ENCODE peak calls at places on chromosomes 6 and 20, in six cellular contexts. G, O, J, T, P and D are unnamed samples. For H3K4me1, the result is how much of the 10 kb centered on the place peaks cover.

GRCh38 chr6:89402776-89403175 is 9.3 kb downstream of the RRAGD start:
- DNase-seq in G (no peak), O (no peak), J (no peak), T (no peak), P (no peak), D (no peak)

GRCh38 chr6:167244991-167245390 is 46.1 kb upstream of the UNC93A start:
- DNase-seq in G (no peak), O (no peak), J (no peak), T (no peak), P (no peak), D (no peak)

GRCh38 chr20:43914286-43914685 is 366 bp upstream of the TOX2 start:
- DNase-seq in G (no peak), O (no peak), J (no peak), T (no peak), P (peak), D (no peak)

GRCh38 chr20:32458061-32458836 is 100.1 kb downstream of the ASXL1 start:
- DNase-seq in G (no peak), O (no peak), J (no peak), T (no peak), P (no peak), D (no peak)

GRCh38 chr6:75524322-75524972 is 30.8 kb upstream of the FILIP1 start:
- DNase-seq in G (peak), O (peak), J (no peak), T (no peak), P (peak), D (no peak)

GRCh38 chr20:34090645-34091044 is 21.4 kb downstream of the EIF2S2 start:
- DNase-seq in G (no peak), O (no peak), J (no peak), T (no peak), P (no peak), D (no peak)

GRCh38 chr20:17622086-17622850 is 52.4 kb downstream of the DSTN start:
- DNase-seq in G (no peak), O (no peak), J (no peak), T (no peak), P (no peak), D (no peak)

GRCh38 chr6:19964115-19964514 is 126.9 kb downstream of the ID4 start:
- DNase-seq in G (no peak), O (no peak), J (no peak), T (no peak), P (no peak), D (no peak)

GRCh38 chr6:134999107-134999506 is 49.2 kb upstream of the ALDH8A1 start:
- DNase-seq in G (no peak), O (no peak), J (no peak), T (no peak), P (no peak), D (no peak)

GRCh38 chr6:77986380-77987034 is 333.7 kb downstream of the MEI4 start:
- DNase-seq in G (no peak), O (no peak), J (no peak), T (no peak), P (no peak), D (no peak)

GRCh38 chr20:58433759-58434158 is 44.7 kb downstream of the VAPB start:
- DNase-seq in G (peak), O (peak), J (no peak), T (no peak), P (no peak), D (no peak)

GRCh38 chr6:37103169-37104039 is 66.5 kb upstream of the PIM1 start:
- DNase-seq in G (peak), O (peak), J (peak), T (no peak), P (peak), D (no peak)

GRCh38 chr6:139882977-139883728 is 508.7 kb upstream of the CITED2 start:
- DNase-seq in G (peak), O (no peak), J (no peak), T (no peak), P (no peak), D (no peak)

GRCh38 chr6:48766349-48766748 is 655.4 kb upstream of the PTCHD4 start:
- DNase-seq in G (peak), O (peak), J (no peak), T (no peak), P (peak), D (no peak)

GRCh38 chr20:38407321-38407720 is 27.8 kb downstream of the SNHG17 start:
- DNase-seq in G (no peak), O (no peak), J (no peak), T (no peak), P (no peak), D (no peak)

GRCh38 chr6:71544906-71545305 is 256.3 kb downstream of the OGFRL1 start:
- DNase-seq in G (no peak), O (no peak), J (no peak), T (no peak), P (no peak), D (no peak)

GRCh38 chr6:79277109-79277508 is 42.6 kb upstream of the HMGN3 start:
- DNase-seq in G (peak), O (no peak), J (no peak), T (no peak), P (no peak), D (no peak)

GRCh38 chr6:14876778-14877613 is 368.9 kb upstream of the JARID2 start:
- DNase-seq in G (peak), O (no peak), J (no peak), T (no peak), P (peak), D (peak)

GRCh38 chr6:77543601-77544000 is 80.3 kb upstream of the HTR1B start:
- DNase-seq in G (no peak), O (no peak), J (no peak), T (no peak), P (no peak), D (no peak)

GRCh38 chr6:36367743-36368142 is 19.7 kb downstream of the ETV7 start:
- DNase-seq in G (no peak), O (no peak), J (no peak), T (no peak), P (no peak), D (no peak)

GRCh38 chr6:107115695-107116327 is 496 bp upstream of the BEND3 start:
- DNase-seq in G (no peak), O (peak), J (no peak), T (no peak), P (peak), D (peak)

GRCh38 chr20:1938464-1939269 is 43.5 kb downstream of the SIRPA start:
- DNase-seq in G (no peak), O (no peak), J (no peak), T (no peak), P (no peak), D (no peak)

GRCh38 chr6:157800420-157801237 is 22.4 kb upstream of the SNX9 start:
- DNase-seq in G (peak), O (no peak), J (no peak), T (no peak), P (no peak), D (no peak)

GRCh38 chr6:51350308-51350904 is 531.7 kb downstream of the TFAP2B start:
- DNase-seq in G (no peak), O (no peak), J (no peak), T (no peak), P (no peak), D (no peak)

GRCh38 chr6:26194329-26194701 is 107.1 kb downstream of the HFE start:
- DNase-seq in G (no peak), O (no peak), J (no peak), T (no peak), P (no peak), D (no peak)
- H3K4me3 ChIP-seq in G (no peak), O (no peak), J (no peak), T (no peak), P (peak), D (no peak)

GRCh38 chr6:41892921-41893564 is 2.1 kb downstream of the USP49 start:
- DNase-seq in G (no peak), O (no peak), J (no peak), T (no peak), P (no peak), D (no peak)
- H3K4me1 ChIP-seq in G (under half), O (under half), J (under half), T (under half), P (under half), D (under half)

GRCh38 chr20:62928246-62928939 is 2.1 kb upstream of the DIDO1 start:
- DNase-seq in G (no peak), O (no peak), J (no peak), T (no peak), P (no peak), D (no peak)
- H3K4me3 ChIP-seq in G (peak), O (peak), J (peak), T (peak), P (no peak), D (peak)

DNA sequence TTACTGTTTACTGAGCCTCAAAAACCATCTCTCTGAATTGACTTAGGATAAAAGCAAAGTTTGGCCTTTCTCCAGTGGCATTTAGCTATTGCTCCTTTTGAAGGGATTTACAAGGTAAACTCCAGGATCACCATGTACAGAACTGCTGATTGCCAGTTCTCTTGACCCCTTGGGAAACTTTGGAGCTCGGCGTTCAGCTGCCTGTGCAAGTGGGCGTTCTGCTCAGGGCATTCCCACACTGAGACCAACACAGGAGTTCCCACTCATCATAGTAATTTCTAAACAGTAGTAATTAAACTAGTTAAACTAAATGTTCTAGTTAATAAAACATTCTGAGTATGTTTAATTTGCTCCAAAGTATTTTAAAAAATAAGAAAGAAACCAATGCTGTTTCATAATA is 14.9 kb downstream of the KCNQ5 start:
- DNase-seq in G (no peak), O (no peak), J (no peak), T (no peak), P (no peak), D (no peak)
- H3K4me1 ChIP-seq in G (under half), O (under half), J (under half), T (under half), P (under half), D (under half)

GRCh38 chr20:21125849-21126840 is at the start of gene KIZ:
- DNase-seq in G (peak), O (peak), J (peak), T (peak), P (peak), D (peak)
- H3K4me3 ChIP-seq in G (peak), O (peak), J (peak), T (peak), P (peak), D (peak)

GRCh38 chr6:27736686-27737085 is 175.5 kb downstream of the OR2B2 start:
- DNase-seq in G (no peak), O (no peak), J (no peak), T (no peak), P (no peak), D (no peak)
- H3K4me1 ChIP-seq in G (under half), O (under half), J (under half), T (under half), P (under half), D (under half)

GRCh38 chr6:137497722-137498463 is 3.7 kb upstream of the OLIG3 start:
- DNase-seq in G (no peak), O (peak), J (no peak), T (no peak), P (no peak), D (no peak)
- H3K4me3 ChIP-seq in G (no peak), O (peak), J (peak), T (peak), P (no peak), D (peak)